ENCODE peak calls at places on chromosomes 2 and 18, in seven cellular contexts. A, N, H, T, L, K and M are unnamed samples.
A peak's percentile ranks its signal among the peaks of the same experiment; 100 is the strongest.

GRCh38 chr2:218961651-218962570 is 2.4 kb downstream of the CDK5R2 start:
- DNase-seq in A (no peak), N (no peak), H (no peak), T (peak; percentile 37), L (no peak), K (no peak), M (no peak)

GRCh38 chr18:32974421-32975165 is 201.8 kb upstream of the KLHL14 start:
- DNase-seq in A (no peak), N (peak; percentile 29), H (no peak), T (no peak), L (no peak), K (no peak), M (no peak)

GRCh38 chr2:3476386-3477033 is 42.8 kb downstream of the ADI1 start:
- DNase-seq in A (no peak), N (no peak), H (peak; percentile 33), T (no peak), L (no peak), K (peak; percentile 14), M (peak; percentile 49)

GRCh38 chr2:23260621-23261020 is 124.4 kb upstream of the KLHL29 start:
- DNase-seq in A (no peak), N (no peak), H (no peak), T (no peak), L (no peak), K (no peak), M (no peak)

GRCh38 chr2:220279372-220279771 is 651.9 kb downstream of the SLC4A3 start:
- DNase-seq in A (no peak), N (no peak), H (no peak), T (no peak), L (no peak), K (peak; percentile 71), M (no peak)

GRCh38 chr2:104702451-104702850 is 151.5 kb upstream of the POU3F3 start:
- DNase-seq in A (no peak), N (no peak), H (no peak), T (no peak), L (no peak), K (no peak), M (no peak)

GRCh38 chr2:54572262-54572635 is 116.1 kb downstream of the SPTBN1 start:
- DNase-seq in A (no peak), N (peak; percentile 74), H (no peak), T (no peak), L (no peak), K (peak; percentile 90), M (no peak)

GRCh38 chr18:69523582-69523981 is 122.9 kb downstream of the DOK6 start:
- DNase-seq in A (no peak), N (no peak), H (no peak), T (no peak), L (no peak), K (no peak), M (no peak)

GRCh38 chr2:190417045-190417842 is 9.1 kb downstream of the MFSD6 start:
- DNase-seq in A (no peak), N (no peak), H (no peak), T (no peak), L (no peak), K (no peak), M (no peak)

GRCh38 chr2:86393521-86394490 is 47.4 kb upstream of the KDM3A start:
- DNase-seq in A (no peak), N (peak; percentile 24), H (no peak), T (no peak), L (no peak), K (peak; percentile 56), M (no peak)

GRCh38 chr2:51293566-51294200 is 261.8 kb upstream of the NRXN1 start:
- DNase-seq in A (no peak), N (no peak), H (no peak), T (no peak), L (no peak), K (no peak), M (no peak)

GRCh38 chr2:20225294-20226151 is 593 bp upstream of the SDC1 start:
- DNase-seq in A (no peak), N (peak; percentile 76), H (no peak), T (peak; percentile 93), L (no peak), K (peak; percentile 33), M (peak; percentile 61)

GRCh38 chr2:147485210-147485851 is 359.5 kb upstream of the ACVR2A start:
- DNase-seq in A (no peak), N (no peak), H (no peak), T (no peak), L (no peak), K (no peak), M (no peak)

GRCh38 chr2:205957452-205958154 is 128.4 kb downstream of the INO80D start:
- DNase-seq in A (no peak), N (no peak), H (no peak), T (no peak), L (no peak), K (no peak), M (no peak)

GRCh38 chr2:234249873-234250272 is 199.4 kb downstream of the SPP2 start:
- DNase-seq in A (no peak), N (no peak), H (no peak), T (no peak), L (no peak), K (peak; percentile 64), M (no peak)